ENCODE peak calls at places on chromosomes 2 and 18, in eight cellular contexts. Y is left ventricle myocardium inferior, P is coronary artery, B is IMR-90, N is cardiac muscle cell, U is A549, V is uterus, C is HepG2. D is an unnamed sample.

GRCh38 chr2:27960237-27960912 is 69.8 kb downstream of the BABAM2 start:
- DNase-seq in Y (no peak), P (no peak), B (peak), N (no peak), U (no peak), V (no peak), C (no peak), D (no peak)

GRCh38 chr2:157444643-157445040 is 753 bp upstream of the CYTIP start:
- DNase-seq in Y (no peak), P (no peak), B (no peak), N (no peak), U (no peak), V (no peak), C (no peak), D (no peak)

GRCh38 chr18:11512096-11513030 is 97.0 kb upstream of the SLC35G4 start:
- DNase-seq in Y (no peak), P (no peak), B (no peak), N (no peak), U (peak), V (no peak), C (peak), D (no peak)

GRCh38 chr2:147739531-147739930 is 105.3 kb upstream of the ACVR2A start:
- DNase-seq in Y (no peak), P (no peak), B (no peak), N (no peak), U (no peak), V (no peak), C (no peak), D (no peak)

GRCh38 chr2:12293868-12294267 is 422.9 kb upstream of the TRIB2 start:
- DNase-seq in Y (no peak), P (no peak), B (no peak), N (no peak), U (no peak), V (no peak), C (no peak), D (no peak)

GRCh38 chr18:51133580-51134160 is 63.8 kb downstream of the MEX3C start:
- DNase-seq in Y (no peak), P (no peak), B (no peak), N (no peak), U (no peak), V (no peak), C (peak), D (no peak)

GRCh38 chr2:168851674-168852320 is 38.4 kb downstream of the SPC25 start:
- DNase-seq in Y (no peak), P (no peak), B (peak), N (no peak), U (peak), V (no peak), C (no peak), D (peak)

GRCh38 chr18:34522627-34523026 is 187.5 kb upstream of the DTNA start:
- DNase-seq in Y (no peak), P (no peak), B (no peak), N (no peak), U (no peak), V (no peak), C (no peak), D (peak)

GRCh38 chr2:178074123-178075005 is 1.8 kb upstream of the PDE11A start:
- DNase-seq in Y (no peak), P (no peak), B (no peak), N (no peak), U (peak), V (no peak), C (no peak), D (no peak)

GRCh38 chr2:239884051-239884405 is 141.1 kb downstream of the NDUFA10 start:
- DNase-seq in Y (no peak), P (peak), B (no peak), N (no peak), U (no peak), V (no peak), C (no peak), D (no peak)

GRCh38 chr2:190507135-190507534 is 27.4 kb downstream of the NEMP2 start:
- DNase-seq in Y (no peak), P (no peak), B (no peak), N (no peak), U (no peak), V (peak), C (no peak), D (peak)

GRCh38 chr2:6772366-6772710 is 93.4 kb downstream of the CMPK2 start:
- DNase-seq in Y (no peak), P (no peak), B (peak), N (no peak), U (no peak), V (no peak), C (no peak), D (no peak)

GRCh38 chr18:13576598-13576997 is 149.8 kb downstream of the FAM210A start:
- DNase-seq in Y (no peak), P (peak), B (no peak), N (no peak), U (no peak), V (no peak), C (no peak), D (no peak)

GRCh38 chr2:128449226-128450061 is 130.8 kb upstream of the HS6ST1 start:
- DNase-seq in Y (no peak), P (peak), B (no peak), N (no peak), U (no peak), V (peak), C (no peak), D (no peak)

GRCh38 chr2:7878786-7879515 is 802.9 kb upstream of the ID2 start:
- DNase-seq in Y (no peak), P (no peak), B (peak), N (peak), U (no peak), V (no peak), C (no peak), D (no peak)

GRCh38 chr2:240319855-240320560 is 115.5 kb upstream of the GPC1 start:
- DNase-seq in Y (no peak), P (peak), B (peak), N (no peak), U (no peak), V (no peak), C (no peak), D (no peak)

GRCh38 chr2:790634-791245 is 113.5 kb upstream of the TMEM18 start:
- DNase-seq in Y (no peak), P (no peak), B (no peak), N (no peak), U (no peak), V (no peak), C (no peak), D (no peak)

GRCh38 chr2:10083692-10084566 is 3.7 kb upstream of the CYS1 start:
- DNase-seq in Y (no peak), P (no peak), B (no peak), N (no peak), U (no peak), V (no peak), C (no peak), D (no peak)

GRCh38 chr2:224984641-224985040 is 57.6 kb downstream of the DOCK10 start:
- DNase-seq in Y (no peak), P (no peak), B (no peak), N (no peak), U (no peak), V (no peak), C (no peak), D (no peak)

GRCh38 chr2:144836635-144837350 is 316.9 kb upstream of the ZEB2 start:
- DNase-seq in Y (no peak), P (no peak), B (peak), N (no peak), U (no peak), V (no peak), C (no peak), D (no peak)

GRCh38 chr2:63048367-63049171 is 2.1 kb upstream of the OTX1 start:
- DNase-seq in Y (no peak), P (no peak), B (no peak), N (no peak), U (no peak), V (no peak), C (no peak), D (no peak)

GRCh38 chr2:165198181-165198580 is 5.7 kb downstream of the SCN3A start:
- DNase-seq in Y (no peak), P (no peak), B (no peak), N (no peak), U (no peak), V (no peak), C (no peak), D (no peak)

GRCh38 chr2:108627911-108628567 is 91.2 kb upstream of the RANBP2 start:
- DNase-seq in Y (no peak), P (no peak), B (no peak), N (no peak), U (no peak), V (no peak), C (no peak), D (no peak)

GRCh38 chr2:136135924-136136906 is 18.3 kb upstream of the CXCR4 start:
- DNase-seq in Y (no peak), P (peak), B (no peak), N (no peak), U (no peak), V (no peak), C (no peak), D (no peak)

GRCh38 chr2:234674781-234675201 is 177.9 kb upstream of the ARL4C start:
- DNase-seq in Y (no peak), P (no peak), B (peak), N (no peak), U (peak), V (no peak), C (peak), D (no peak)

GRCh38 chr2:127570282-127571250 is 35.1 kb downstream of the MYO7B start:
- DNase-seq in Y (peak), P (peak), B (peak), N (no peak), U (no peak), V (no peak), C (no peak), D (peak)

GRCh38 chr2:101881131-101881530 is 110.6 kb upstream of the IL1R2 start:
- DNase-seq in Y (no peak), P (no peak), B (no peak), N (no peak), U (no peak), V (no peak), C (no peak), D (no peak)

GRCh38 chr2:127052068-127052770 is 54.7 kb downstream of the BIN1 start:
- DNase-seq in Y (no peak), P (no peak), B (no peak), N (no peak), U (no peak), V (no peak), C (no peak), D (peak)

GRCh38 chr18:10661333-10661732 is 135.5 kb downstream of the NAPG start:
- DNase-seq in Y (no peak), P (no peak), B (peak), N (no peak), U (no peak), V (no peak), C (no peak), D (no peak)

GRCh38 chr18:10167759-10168158 is 253.9 kb downstream of the VAPA start:
- DNase-seq in Y (no peak), P (no peak), B (no peak), N (no peak), U (no peak), V (no peak), C (no peak), D (no peak)

GRCh38 chr2:218387369-218388194 is 5.5 kb downstream of the SLC11A1 start:
- DNase-seq in Y (no peak), P (peak), B (peak), N (peak), U (peak), V (no peak), C (peak), D (no peak)

GRCh38 chr18:79578396-79579260 is 101.0 kb upstream of the CTDP1 start:
- DNase-seq in Y (no peak), P (peak), B (no peak), N (no peak), U (no peak), V (no peak), C (no peak), D (no peak)

GRCh38 chr2:164706522-164706921 is 85.2 kb upstream of the GRB14 start:
- DNase-seq in Y (no peak), P (no peak), B (peak), N (no peak), U (peak), V (no peak), C (no peak), D (no peak)

GRCh38 chr2:1403565-1403964 is 9.7 kb upstream of the TPO start:
- DNase-seq in Y (no peak), P (no peak), B (no peak), N (no peak), U (no peak), V (no peak), C (no peak), D (no peak)

GRCh38 chr18:63178526-63178880 is 141.1 kb downstream of the BCL2 start:
- DNase-seq in Y (peak), P (no peak), B (no peak), N (no peak), U (no peak), V (peak), C (no peak), D (no peak)

GRCh38 chr2:206154197-206154596 is 5.0 kb downstream of the NDUFS1 start:
- DNase-seq in Y (no peak), P (no peak), B (no peak), N (peak), U (peak), V (no peak), C (peak), D (no peak)

GRCh38 chr2:79757526-79757925 is 244.7 kb downstream of the CTNNA2 start:
- DNase-seq in Y (no peak), P (no peak), B (no peak), N (no peak), U (no peak), V (no peak), C (no peak), D (no peak)

DNA sequence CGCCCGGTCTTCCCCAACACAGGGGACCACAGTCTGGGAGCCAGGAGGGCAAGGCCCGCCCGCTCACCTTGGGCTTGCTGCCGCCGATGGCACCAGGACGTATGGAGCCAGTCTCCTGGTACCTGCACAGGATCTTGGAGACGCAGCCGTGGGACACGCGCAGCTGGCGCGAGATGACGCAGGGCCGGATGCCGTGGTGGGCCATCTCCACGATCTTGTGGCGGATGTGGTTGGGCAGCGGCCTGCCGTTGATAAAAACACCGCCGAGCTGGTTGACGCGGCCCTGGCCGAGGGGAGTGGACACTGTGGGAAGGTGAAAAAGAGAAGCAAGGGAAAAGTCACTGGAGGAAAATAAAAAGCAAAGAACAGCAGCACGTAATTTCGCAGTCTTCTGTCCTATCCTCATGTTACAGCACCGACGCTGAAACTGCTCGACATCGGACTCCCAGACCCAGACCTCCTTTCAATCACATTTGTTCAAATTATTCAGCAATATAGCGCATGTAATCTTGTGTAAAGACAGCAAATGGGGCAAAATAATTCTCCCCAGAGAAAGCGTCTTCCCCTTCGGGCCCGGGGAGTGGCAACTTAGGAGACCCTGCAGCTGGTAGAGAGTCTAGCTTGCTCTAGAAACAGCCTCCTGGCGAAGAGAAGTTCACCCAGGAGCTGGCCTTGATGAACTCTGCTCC is 1.7 kb downstream of the PAX3 start:
- DNase-seq in Y (no peak), P (no peak), B (no peak), N (no peak), U (no peak), V (no peak), C (no peak), D (no peak)
- H3K4me3 ChIP-seq in Y (no peak), P (peak), B (no peak), N (peak), U (no peak), V (no peak), C (no peak), D (no peak)

DNA sequence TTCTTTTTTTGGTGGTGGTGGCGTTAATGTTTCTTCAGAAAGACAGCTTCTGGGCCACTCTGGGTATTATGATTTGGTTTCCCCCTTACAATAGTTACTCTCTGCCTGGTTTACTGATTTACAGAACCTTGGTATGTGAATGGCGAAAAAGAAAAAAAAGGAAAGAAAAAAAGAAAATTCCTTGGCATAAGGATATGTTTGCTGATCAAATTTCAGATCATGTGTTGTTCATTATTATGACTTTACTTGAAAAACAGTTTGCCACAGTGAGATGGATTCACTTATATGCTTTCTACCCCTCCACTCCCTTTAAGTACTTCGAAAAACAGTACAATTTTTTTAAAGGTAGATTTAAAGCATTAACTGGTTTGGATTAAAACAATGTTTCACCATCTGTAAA is 21.0 kb downstream of the BCL11A start:
- DNase-seq in Y (no peak), P (no peak), B (no peak), N (no peak), U (no peak), V (no peak), C (no peak), D (no peak)
- H3K27ac ChIP-seq in Y (peak), P (no peak), B (no peak), N (no peak), U (no peak), V (no peak), C (no peak), D (no peak)

DNA sequence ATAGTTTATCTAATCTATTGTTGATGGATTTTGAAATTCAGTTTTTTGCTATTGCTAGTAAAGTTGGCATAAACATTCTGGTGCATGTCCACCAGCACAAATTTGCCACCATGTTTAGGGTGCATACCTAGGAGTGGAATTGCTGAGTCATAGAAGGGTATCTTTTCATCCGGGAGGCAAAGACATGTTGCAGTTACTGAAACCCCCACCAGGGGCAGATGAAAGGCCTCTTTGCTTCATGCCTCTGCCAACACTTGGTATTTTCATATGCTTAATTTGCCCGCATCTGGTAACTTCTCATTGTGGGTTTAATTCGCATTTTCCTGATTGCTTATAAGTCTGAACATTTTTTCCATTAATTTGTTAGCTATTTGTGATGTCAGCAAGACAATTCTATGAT is 8.2 kb downstream of the DCC start:
- DNase-seq in Y (no peak), P (no peak), B (no peak), N (no peak), U (peak), V (no peak), C (peak), D (no peak)
- TF ChIP-seq CTCF in Y (no peak), P (no peak), B (no peak), N (no peak), U (no peak), V (no peak), C (peak), D (peak)

DNA sequence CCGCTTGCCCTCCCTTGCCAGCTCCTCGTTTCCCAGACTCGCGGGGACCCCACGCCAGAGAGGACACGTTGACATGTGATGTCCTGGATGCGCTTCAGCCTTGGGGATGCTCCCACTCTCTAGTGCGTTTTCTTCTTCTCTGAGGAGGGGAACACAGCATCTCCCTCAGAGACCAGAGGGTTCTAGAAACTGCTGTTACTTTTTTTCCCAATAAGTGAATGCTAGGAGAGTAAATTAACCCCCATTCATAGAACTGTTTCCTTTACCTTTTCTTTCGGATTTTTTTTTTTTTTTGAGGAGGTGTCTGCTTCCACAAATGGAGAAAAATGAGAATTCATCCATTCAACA is 370 bp upstream of the EFEMP1 start:
- DNase-seq in Y (no peak), P (no peak), B (no peak), N (no peak), U (peak), V (no peak), C (no peak), D (no peak)
- H3K4me3 ChIP-seq in Y (peak), P (peak), B (peak), N (peak), U (peak), V (peak), C (no peak), D (peak)

DNA sequence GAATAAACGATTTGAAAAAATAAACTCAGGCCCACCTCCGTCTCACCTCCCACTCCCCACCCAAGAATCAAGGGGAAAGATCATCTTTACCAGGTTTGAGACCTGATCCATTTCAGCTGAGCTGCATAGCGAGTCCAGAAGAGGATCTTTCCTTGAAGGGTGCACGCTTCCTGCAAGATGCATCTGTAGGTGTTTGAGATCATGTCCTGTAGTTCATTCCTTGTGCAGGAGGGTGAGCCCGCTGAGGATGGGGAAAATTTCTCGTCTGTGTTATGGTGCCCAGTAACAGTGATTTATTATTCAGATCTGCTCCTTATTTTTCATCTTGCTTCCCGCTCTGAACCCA is 642 bp downstream of the TMEM169 start:
- DNase-seq in Y (no peak), P (no peak), B (no peak), N (no peak), U (no peak), V (no peak), C (no peak), D (no peak)
- H3K27ac ChIP-seq in Y (no peak), P (no peak), B (no peak), N (no peak), U (peak), V (no peak), C (peak), D (peak)

GRCh38 chr2:232365621-232366321 is 12.8 kb upstream of the ALPP start:
- DNase-seq in Y (no peak), P (no peak), B (peak), N (no peak), U (peak), V (no peak), C (peak), D (no peak)
- TF ChIP-seq CTCF in Y (peak), P (no peak), B (peak), N (peak), U (peak), V (peak), C (peak), D (no peak)

DNA sequence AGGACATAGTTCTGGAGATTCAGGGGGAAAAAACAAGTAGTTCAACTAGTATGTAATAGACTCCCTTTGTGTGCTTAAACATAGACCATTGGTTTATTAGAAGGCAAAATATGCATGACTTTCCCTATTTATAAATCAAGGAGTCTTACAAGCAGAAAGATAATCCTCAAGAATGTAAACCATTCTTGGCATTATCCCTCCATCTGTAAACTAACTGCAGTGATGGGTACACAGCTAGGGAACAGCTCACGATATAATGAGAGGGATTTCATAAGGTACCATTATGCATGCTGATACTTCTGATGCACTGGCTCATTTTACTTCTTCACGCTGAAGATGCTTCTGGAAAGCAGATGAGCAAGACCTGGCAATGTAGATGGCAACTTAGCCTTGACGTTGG is 878 bp downstream of the FBXO15 start:
- DNase-seq in Y (no peak), P (no peak), B (peak), N (no peak), U (no peak), V (no peak), C (no peak), D (no peak)
- H3K4me3 ChIP-seq in Y (peak), P (no peak), B (peak), N (peak), U (peak), V (no peak), C (peak), D (peak)

GRCh38 chr2:231093956-231094355 is 30.9 kb downstream of the HTR2B start:
- DNase-seq in Y (no peak), P (no peak), B (no peak), N (no peak), U (no peak), V (no peak), C (no peak), D (no peak)
- H3K27ac ChIP-seq in Y (no peak), P (no peak), B (no peak), N (no peak), U (no peak), V (no peak), C (no peak), D (no peak)

GRCh38 chr2:29295843-29296242 is 180.6 kb downstream of the CLIP4 start:
- DNase-seq in Y (no peak), P (no peak), B (peak), N (peak), U (peak), V (no peak), C (no peak), D (peak)
- TF ChIP-seq CTCF in Y (peak), P (no peak), B (peak), N (no peak), U (peak), V (no peak), C (peak), D (peak)

D was measured in dorsolateral prefrontal cortex.